ENCODE peak calls at places on chromosomes 5 and 9, in eight cellular contexts. One of them, this sample, is unnamed.

GRCh38 chr5:147507480-147508126 is 2.3 kb downstream of the DPYSL3 start:
- DNase-seq in SW 1271: no peak
- DNase-seq in fibroblast of lung: peak
- DNase-seq in bronchial epithelial cell: peak
- DNase-seq in progenitor cell of endocrine pancreas: no peak
- DNase-seq in Kasumi-1: no peak
- DNase-seq in G401: no peak
- DNase-seq in hippocampal formation: no peak
- DNase-seq in this sample: no peak

GRCh38 chr9:119802621-119803020 is 433.4 kb upstream of the BRINP1 start:
- DNase-seq in hippocampal formation: peak
- DNase-seq in bronchial epithelial cell: no peak
- DNase-seq in progenitor cell of endocrine pancreas: no peak
- DNase-seq in Kasumi-1: no peak
- DNase-seq in SW 1271: no peak
- DNase-seq in fibroblast of lung: no peak
- DNase-seq in G401: peak
- DNase-seq in this sample: peak

GRCh38 chr9:96071245-96072124 is 196.0 kb downstream of the ERCC6L2 start:
- DNase-seq in progenitor cell of endocrine pancreas: no peak
- DNase-seq in fibroblast of lung: peak
- DNase-seq in bronchial epithelial cell: peak
- DNase-seq in Kasumi-1: peak
- DNase-seq in SW 1271: peak
- DNase-seq in hippocampal formation: no peak
- DNase-seq in G401: peak
- DNase-seq in this sample: peak

GRCh38 chr5:33330992-33331391 is 109.8 kb upstream of the TARS1 start:
- DNase-seq in bronchial epithelial cell: no peak
- DNase-seq in fibroblast of lung: peak
- DNase-seq in progenitor cell of endocrine pancreas: no peak
- DNase-seq in G401: no peak
- DNase-seq in Kasumi-1: no peak
- DNase-seq in hippocampal formation: no peak
- DNase-seq in SW 1271: no peak
- DNase-seq in this sample: peak

GRCh38 chr5:134103998-134104612 is 10.4 kb upstream of the TCF7 start:
- DNase-seq in progenitor cell of endocrine pancreas: no peak
- DNase-seq in fibroblast of lung: no peak
- DNase-seq in Kasumi-1: no peak
- DNase-seq in hippocampal formation: no peak
- DNase-seq in SW 1271: no peak
- DNase-seq in bronchial epithelial cell: no peak
- DNase-seq in G401: no peak
- DNase-seq in this sample: no peak

GRCh38 chr5:178331491-178331981 is 98.9 kb upstream of the PHYKPL start:
- DNase-seq in SW 1271: no peak
- DNase-seq in fibroblast of lung: no peak
- DNase-seq in hippocampal formation: peak
- DNase-seq in bronchial epithelial cell: peak
- DNase-seq in progenitor cell of endocrine pancreas: no peak
- DNase-seq in G401: peak
- DNase-seq in Kasumi-1: no peak
- DNase-seq in this sample: no peak

GRCh38 chr5:121658221-121658620 is 193.5 kb upstream of the FTMT start:
- DNase-seq in bronchial epithelial cell: no peak
- DNase-seq in hippocampal formation: no peak
- DNase-seq in progenitor cell of endocrine pancreas: no peak
- DNase-seq in SW 1271: no peak
- DNase-seq in G401: no peak
- DNase-seq in Kasumi-1: no peak
- DNase-seq in fibroblast of lung: no peak
- DNase-seq in this sample: no peak

GRCh38 chr5:52469420-52469819 is 318.3 kb upstream of the ITGA1 start:
- DNase-seq in hippocampal formation: no peak
- DNase-seq in SW 1271: no peak
- DNase-seq in Kasumi-1: no peak
- DNase-seq in fibroblast of lung: no peak
- DNase-seq in progenitor cell of endocrine pancreas: no peak
- DNase-seq in bronchial epithelial cell: no peak
- DNase-seq in G401: no peak
- DNase-seq in this sample: no peak

GRCh38 chr5:36641416-36641815 is 35.0 kb downstream of the SLC1A3 start:
- DNase-seq in Kasumi-1: no peak
- DNase-seq in SW 1271: no peak
- DNase-seq in fibroblast of lung: peak
- DNase-seq in G401: no peak
- DNase-seq in progenitor cell of endocrine pancreas: no peak
- DNase-seq in bronchial epithelial cell: no peak
- DNase-seq in hippocampal formation: no peak
- DNase-seq in this sample: no peak

GRCh38 chr9:116494815-116495634 is 192.1 kb upstream of the TRIM32 start:
- DNase-seq in progenitor cell of endocrine pancreas: no peak
- DNase-seq in Kasumi-1: peak
- DNase-seq in fibroblast of lung: no peak
- DNase-seq in hippocampal formation: no peak
- DNase-seq in SW 1271: peak
- DNase-seq in G401: peak
- DNase-seq in bronchial epithelial cell: peak
- DNase-seq in this sample: peak

GRCh38 chr5:129399069-129399468 is 61.0 kb upstream of the ADAMTS19 start:
- DNase-seq in Kasumi-1: no peak
- DNase-seq in progenitor cell of endocrine pancreas: no peak
- DNase-seq in bronchial epithelial cell: no peak
- DNase-seq in G401: no peak
- DNase-seq in SW 1271: no peak
- DNase-seq in fibroblast of lung: no peak
- DNase-seq in hippocampal formation: no peak
- DNase-seq in this sample: no peak

GRCh38 chr5:145473032-145473642 is 362.0 kb downstream of the PRELID2 start:
- DNase-seq in hippocampal formation: no peak
- DNase-seq in progenitor cell of endocrine pancreas: no peak
- DNase-seq in fibroblast of lung: no peak
- DNase-seq in Kasumi-1: no peak
- DNase-seq in SW 1271: no peak
- DNase-seq in G401: no peak
- DNase-seq in bronchial epithelial cell: peak
- DNase-seq in this sample: no peak

GRCh38 chr5:57338068-57338848 is 144.4 kb downstream of the ACTBL2 start:
- DNase-seq in bronchial epithelial cell: peak
- DNase-seq in SW 1271: peak
- DNase-seq in hippocampal formation: no peak
- DNase-seq in G401: no peak
- DNase-seq in progenitor cell of endocrine pancreas: no peak
- DNase-seq in Kasumi-1: peak
- DNase-seq in fibroblast of lung: peak
- DNase-seq in this sample: peak

GRCh38 chr5:177496111-177497010 is 1.0 kb downstream of the PDLIM7 start:
- DNase-seq in fibroblast of lung: peak
- DNase-seq in SW 1271: peak
- DNase-seq in hippocampal formation: no peak
- DNase-seq in bronchial epithelial cell: peak
- DNase-seq in Kasumi-1: peak
- DNase-seq in progenitor cell of endocrine pancreas: peak
- DNase-seq in G401: no peak
- DNase-seq in this sample: peak

GRCh38 chr9:89007041-89007440 is 15.8 kb downstream of the S1PR3 start:
- DNase-seq in hippocampal formation: no peak
- DNase-seq in progenitor cell of endocrine pancreas: no peak
- DNase-seq in bronchial epithelial cell: no peak
- DNase-seq in fibroblast of lung: no peak
- DNase-seq in Kasumi-1: no peak
- DNase-seq in SW 1271: no peak
- DNase-seq in G401: no peak
- DNase-seq in this sample: no peak

GRCh38 chr5:146825033-146825432 is 53.5 kb downstream of the PPP2R2B start:
- DNase-seq in SW 1271: no peak
- DNase-seq in bronchial epithelial cell: peak
- DNase-seq in G401: no peak
- DNase-seq in hippocampal formation: no peak
- DNase-seq in progenitor cell of endocrine pancreas: peak
- DNase-seq in Kasumi-1: peak
- DNase-seq in fibroblast of lung: peak
- DNase-seq in this sample: peak

GRCh38 chr5:112772095-112772494 is 34.4 kb downstream of the APC start:
- DNase-seq in hippocampal formation: no peak
- DNase-seq in progenitor cell of endocrine pancreas: no peak
- DNase-seq in bronchial epithelial cell: peak
- DNase-seq in G401: no peak
- DNase-seq in Kasumi-1: no peak
- DNase-seq in SW 1271: no peak
- DNase-seq in fibroblast of lung: no peak
- DNase-seq in this sample: no peak

GRCh38 chr9:113468716-113469448 is 5.4 kb downstream of the RGS3 start:
- DNase-seq in progenitor cell of endocrine pancreas: no peak
- DNase-seq in Kasumi-1: no peak
- DNase-seq in hippocampal formation: no peak
- DNase-seq in G401: no peak
- DNase-seq in bronchial epithelial cell: no peak
- DNase-seq in fibroblast of lung: no peak
- DNase-seq in SW 1271: no peak
- DNase-seq in this sample: no peak

GRCh38 chr9:112850840-112851239 is 39.8 kb downstream of the SLC46A2 start:
- DNase-seq in G401: no peak
- DNase-seq in Kasumi-1: no peak
- DNase-seq in fibroblast of lung: no peak
- DNase-seq in hippocampal formation: no peak
- DNase-seq in progenitor cell of endocrine pancreas: no peak
- DNase-seq in bronchial epithelial cell: no peak
- DNase-seq in SW 1271: no peak
- DNase-seq in this sample: no peak

GRCh38 chr9:20570756-20571155 is 51.5 kb downstream of the MLLT3 start:
- DNase-seq in G401: no peak
- DNase-seq in bronchial epithelial cell: peak
- DNase-seq in progenitor cell of endocrine pancreas: no peak
- DNase-seq in fibroblast of lung: peak
- DNase-seq in SW 1271: no peak
- DNase-seq in Kasumi-1: no peak
- DNase-seq in hippocampal formation: no peak
- DNase-seq in this sample: no peak

GRCh38 chr5:34929720-34930526 is 564 bp downstream of the DNAJC21 start:
- DNase-seq in bronchial epithelial cell: peak
- DNase-seq in G401: peak
- DNase-seq in hippocampal formation: peak
- DNase-seq in Kasumi-1: peak
- DNase-seq in progenitor cell of endocrine pancreas: peak
- DNase-seq in SW 1271: peak
- DNase-seq in fibroblast of lung: peak
- DNase-seq in this sample: peak

GRCh38 chr5:134138416-134139376 is 24.2 kb downstream of the TCF7 start:
- DNase-seq in G401: no peak
- DNase-seq in bronchial epithelial cell: peak
- DNase-seq in fibroblast of lung: peak
- DNase-seq in SW 1271: peak
- DNase-seq in Kasumi-1: no peak
- DNase-seq in progenitor cell of endocrine pancreas: no peak
- DNase-seq in hippocampal formation: no peak
- DNase-seq in this sample: no peak

GRCh38 chr5:73823508-73823925 is 197.5 kb downstream of the ARHGEF28 start:
- DNase-seq in fibroblast of lung: peak
- DNase-seq in G401: no peak
- DNase-seq in progenitor cell of endocrine pancreas: no peak
- DNase-seq in hippocampal formation: no peak
- DNase-seq in bronchial epithelial cell: peak
- DNase-seq in SW 1271: peak
- DNase-seq in Kasumi-1: no peak
- DNase-seq in this sample: peak

GRCh38 chr5:28685794-28686193 is 1647.4 kb upstream of the CDH9 start:
- DNase-seq in Kasumi-1: no peak
- DNase-seq in SW 1271: no peak
- DNase-seq in bronchial epithelial cell: no peak
- DNase-seq in hippocampal formation: no peak
- DNase-seq in progenitor cell of endocrine pancreas: no peak
- DNase-seq in fibroblast of lung: no peak
- DNase-seq in G401: no peak
- DNase-seq in this sample: no peak

GRCh38 chr9:22237497-22238363 is 208.9 kb upstream of the DMRTA1 start:
- DNase-seq in G401: no peak
- DNase-seq in bronchial epithelial cell: peak
- DNase-seq in hippocampal formation: no peak
- DNase-seq in progenitor cell of endocrine pancreas: no peak
- DNase-seq in Kasumi-1: no peak
- DNase-seq in SW 1271: no peak
- DNase-seq in fibroblast of lung: peak
- DNase-seq in this sample: no peak

GRCh38 chr5:41636605-41637004 is 126.2 kb upstream of the PLCXD3 start:
- DNase-seq in SW 1271: peak
- DNase-seq in Kasumi-1: peak
- DNase-seq in hippocampal formation: no peak
- DNase-seq in bronchial epithelial cell: peak
- DNase-seq in fibroblast of lung: peak
- DNase-seq in G401: peak
- DNase-seq in progenitor cell of endocrine pancreas: no peak
- DNase-seq in this sample: peak

GRCh38 chr5:1832511-1833250 is 31.5 kb downstream of the NDUFS6 start:
- DNase-seq in fibroblast of lung: no peak
- DNase-seq in progenitor cell of endocrine pancreas: no peak
- DNase-seq in Kasumi-1: no peak
- DNase-seq in SW 1271: no peak
- DNase-seq in hippocampal formation: no peak
- DNase-seq in G401: no peak
- DNase-seq in bronchial epithelial cell: no peak
- DNase-seq in this sample: no peak

GRCh38 chr9:5191983-5192382 is 6.5 kb upstream of the INSL6 start:
- DNase-seq in Kasumi-1: no peak
- DNase-seq in bronchial epithelial cell: no peak
- DNase-seq in SW 1271: no peak
- DNase-seq in progenitor cell of endocrine pancreas: no peak
- DNase-seq in G401: no peak
- DNase-seq in fibroblast of lung: no peak
- DNase-seq in hippocampal formation: no peak
- DNase-seq in this sample: no peak

GRCh38 chr9:136850866-136851775 is 1.0 kb upstream of the MAMDC4 start:
- DNase-seq in progenitor cell of endocrine pancreas: no peak
- DNase-seq in Kasumi-1: no peak
- DNase-seq in SW 1271: no peak
- DNase-seq in G401: no peak
- DNase-seq in hippocampal formation: no peak
- DNase-seq in fibroblast of lung: no peak
- DNase-seq in bronchial epithelial cell: no peak
- DNase-seq in this sample: no peak

GRCh38 chr5:73160239-73160671 is 12.7 kb upstream of the TMEM174 start:
- DNase-seq in hippocampal formation: no peak
- DNase-seq in Kasumi-1: peak
- DNase-seq in G401: no peak
- DNase-seq in progenitor cell of endocrine pancreas: no peak
- DNase-seq in bronchial epithelial cell: no peak
- DNase-seq in SW 1271: no peak
- DNase-seq in fibroblast of lung: peak
- DNase-seq in this sample: no peak

GRCh38 chr9:135137398-135137832 is 49.9 kb downstream of the OLFM1 start:
- DNase-seq in fibroblast of lung: peak
- DNase-seq in SW 1271: no peak
- DNase-seq in progenitor cell of endocrine pancreas: no peak
- DNase-seq in Kasumi-1: no peak
- DNase-seq in hippocampal formation: no peak
- DNase-seq in G401: peak
- DNase-seq in bronchial epithelial cell: no peak
- DNase-seq in this sample: peak

GRCh38 chr5:156824800-156825199 is 25.3 kb upstream of the PPP1R2B start:
- DNase-seq in fibroblast of lung: peak
- DNase-seq in SW 1271: peak
- DNase-seq in hippocampal formation: no peak
- DNase-seq in G401: peak
- DNase-seq in progenitor cell of endocrine pancreas: no peak
- DNase-seq in bronchial epithelial cell: peak
- DNase-seq in Kasumi-1: no peak
- DNase-seq in this sample: peak

GRCh38 chr5:143434261-143435206 is 31.0 kb upstream of the NR3C1 start:
- DNase-seq in Kasumi-1: no peak
- DNase-seq in hippocampal formation: no peak
- DNase-seq in G401: no peak
- DNase-seq in progenitor cell of endocrine pancreas: no peak
- DNase-seq in SW 1271: no peak
- DNase-seq in fibroblast of lung: no peak
- DNase-seq in bronchial epithelial cell: no peak
- DNase-seq in this sample: no peak

GRCh38 chr9:93600504-93600903 is 24.1 kb downstream of the PHF2 start:
- DNase-seq in SW 1271: no peak
- DNase-seq in Kasumi-1: no peak
- DNase-seq in bronchial epithelial cell: no peak
- DNase-seq in G401: no peak
- DNase-seq in fibroblast of lung: no peak
- DNase-seq in hippocampal formation: no peak
- DNase-seq in progenitor cell of endocrine pancreas: no peak
- DNase-seq in this sample: no peak

This sample was measured in left kidney.